ENCODE peak calls at places on chromosome 6, in nine cellular contexts. T is GOT3; V is substantia nigra; L is gastrocnemius medialis; Z is astrocyte of the spinal cord; D is NCI-H748 treated with DMSO at 0.1 percent for 48 hours; A is stimulated activated CD8-positive, alpha-beta memory T cell treated with anti-CD3 and anti-CD28 coated beads, Interleukin-7, amount 100 ng/mL, for 1 hour; I is CD4-positive, alpha-beta memory T cell; Q is GM19239. R is an unnamed sample.
A peak's percentile ranks its signal among the peaks of the same experiment; 100 is the strongest.

GRCh38 chr6:80182291-80182690 is 75.8 kb downstream of the BCKDHB start:
- DNase-seq in T (no peak), V (no peak), L (no peak), Z (peak; percentile 69), D (no peak), A (no peak), I (no peak), Q (no peak), R (peak; percentile 50)

GRCh38 chr6:37547564-37548061 is 47.9 kb upstream of the CCDC167 start:
- DNase-seq in T (no peak), V (no peak), L (no peak), Z (peak; percentile 72), D (no peak), A (no peak), I (peak; percentile 43), Q (no peak), R (peak; percentile 69)

GRCh38 chr6:131954775-131955107 is 3.6 kb upstream of the CCN2 start:
- DNase-seq in T (no peak), V (no peak), L (no peak), Z (peak; percentile 99), D (no peak), A (no peak), I (no peak), Q (no peak), R (peak; percentile 99)

GRCh38 chr6:33197431-33198048 is 2.9 kb downstream of the RXRB start:
- DNase-seq in T (no peak), V (no peak), L (no peak), Z (peak; percentile 54), D (peak; percentile 83), A (no peak), I (peak; percentile 59), Q (peak; percentile 81), R (peak; percentile 80)

GRCh38 chr6:44667226-44667625 is 279.7 kb downstream of the CDC5L start:
- DNase-seq in T (no peak), V (no peak), L (no peak), Z (peak; percentile 96), D (no peak), A (no peak), I (no peak), Q (no peak), R (no peak)

GRCh38 chr6:140729521-140729920 is 1355.1 kb upstream of the CITED2 start:
- DNase-seq in T (no peak), V (no peak), L (no peak), Z (no peak), D (no peak), A (no peak), I (no peak), Q (no peak), R (no peak)

GRCh38 chr6:56752534-56752933 is 109.8 kb upstream of the DST start:
- DNase-seq in T (no peak), V (no peak), L (no peak), Z (no peak), D (no peak), A (no peak), I (no peak), Q (no peak), R (no peak)

GRCh38 chr6:141488466-141488865 is 644.3 kb upstream of the GJE1 start:
- DNase-seq in T (no peak), V (no peak), L (no peak), Z (peak; percentile 39), D (peak; percentile 57), A (no peak), I (no peak), Q (no peak), R (peak; percentile 47)

GRCh38 chr6:5501837-5502236 is 240.5 kb downstream of the FARS2 start:
- DNase-seq in T (no peak), V (no peak), L (no peak), Z (no peak), D (no peak), A (no peak), I (no peak), Q (no peak), R (no peak)